ENCODE peak calls at places on chromosomes 7 and 10, in eight cellular contexts. One of them, this sample, is unnamed.

GRCh38 chr10:49131507-49132385 is 2.1 kb downstream of the FAM170B start:
- DNase-seq in CD8-positive, alpha-beta T cell: no peak
- DNase-seq in mucosa of descending colon: no peak
- DNase-seq in lower leg skin: peak
- DNase-seq in heart left ventricle: peak
- DNase-seq in CD4-positive, alpha-beta T cell: no peak
- DNase-seq in pancreas: no peak
- DNase-seq in AG09309: no peak
- DNase-seq in this sample: no peak

GRCh38 chr7:139374246-139374645 is 14.6 kb downstream of the LUC7L2 start:
- DNase-seq in heart left ventricle: no peak
- DNase-seq in AG09309: no peak
- DNase-seq in CD4-positive, alpha-beta T cell: no peak
- DNase-seq in CD8-positive, alpha-beta T cell: no peak
- DNase-seq in pancreas: no peak
- DNase-seq in mucosa of descending colon: no peak
- DNase-seq in lower leg skin: no peak
- DNase-seq in this sample: no peak

GRCh38 chr10:46077141-46077554 is 31.1 kb upstream of the MSMB start:
- DNase-seq in heart left ventricle: no peak
- DNase-seq in CD4-positive, alpha-beta T cell: no peak
- DNase-seq in AG09309: peak
- DNase-seq in pancreas: no peak
- DNase-seq in CD8-positive, alpha-beta T cell: no peak
- DNase-seq in mucosa of descending colon: no peak
- DNase-seq in lower leg skin: no peak
- DNase-seq in this sample: no peak

GRCh38 chr10:71771821-71772617 is 1.3 kb downstream of the VSIR start:
- DNase-seq in heart left ventricle: peak
- DNase-seq in lower leg skin: peak
- DNase-seq in mucosa of descending colon: peak
- DNase-seq in CD8-positive, alpha-beta T cell: no peak
- DNase-seq in CD4-positive, alpha-beta T cell: no peak
- DNase-seq in pancreas: no peak
- DNase-seq in AG09309: peak
- DNase-seq in this sample: no peak

GRCh38 chr10:26269754-26270153 is 53.2 kb downstream of the GAD2 start:
- DNase-seq in lower leg skin: no peak
- DNase-seq in CD4-positive, alpha-beta T cell: no peak
- DNase-seq in heart left ventricle: no peak
- DNase-seq in mucosa of descending colon: no peak
- DNase-seq in AG09309: peak
- DNase-seq in CD8-positive, alpha-beta T cell: no peak
- DNase-seq in pancreas: no peak
- DNase-seq in this sample: no peak

GRCh38 chr7:139916717-139917395 is 87.8 kb downstream of the TBXAS1 start:
- DNase-seq in AG09309: no peak
- DNase-seq in pancreas: no peak
- DNase-seq in heart left ventricle: no peak
- DNase-seq in CD8-positive, alpha-beta T cell: no peak
- DNase-seq in CD4-positive, alpha-beta T cell: no peak
- DNase-seq in mucosa of descending colon: no peak
- DNase-seq in lower leg skin: no peak
- DNase-seq in this sample: no peak

GRCh38 chr7:11394438-11394837 is 420.8 kb downstream of the PHF14 start:
- DNase-seq in AG09309: no peak
- DNase-seq in CD4-positive, alpha-beta T cell: no peak
- DNase-seq in CD8-positive, alpha-beta T cell: no peak
- DNase-seq in heart left ventricle: no peak
- DNase-seq in mucosa of descending colon: no peak
- DNase-seq in pancreas: no peak
- DNase-seq in lower leg skin: no peak
- DNase-seq in this sample: no peak

GRCh38 chr10:103645141-103646054 is 151.9 kb downstream of the NEURL1 start:
- DNase-seq in pancreas: no peak
- DNase-seq in AG09309: peak
- DNase-seq in CD8-positive, alpha-beta T cell: no peak
- DNase-seq in CD4-positive, alpha-beta T cell: no peak
- DNase-seq in mucosa of descending colon: peak
- DNase-seq in lower leg skin: no peak
- DNase-seq in heart left ventricle: peak
- DNase-seq in this sample: peak

GRCh38 chr10:71083457-71083975 is 128.9 kb upstream of the UNC5B start:
- DNase-seq in lower leg skin: peak
- DNase-seq in pancreas: no peak
- DNase-seq in CD4-positive, alpha-beta T cell: no peak
- DNase-seq in AG09309: no peak
- DNase-seq in mucosa of descending colon: no peak
- DNase-seq in heart left ventricle: no peak
- DNase-seq in CD8-positive, alpha-beta T cell: no peak
- DNase-seq in this sample: no peak

GRCh38 chr10:132146941-132147915 is 39.5 kb upstream of the DPYSL4 start:
- DNase-seq in CD8-positive, alpha-beta T cell: no peak
- DNase-seq in mucosa of descending colon: peak
- DNase-seq in lower leg skin: no peak
- DNase-seq in heart left ventricle: peak
- DNase-seq in CD4-positive, alpha-beta T cell: no peak
- DNase-seq in pancreas: no peak
- DNase-seq in AG09309: no peak
- DNase-seq in this sample: no peak

GRCh38 chr10:72511414-72511813 is 114.5 kb downstream of the MICU1 start:
- DNase-seq in CD4-positive, alpha-beta T cell: no peak
- DNase-seq in lower leg skin: no peak
- DNase-seq in CD8-positive, alpha-beta T cell: no peak
- DNase-seq in pancreas: no peak
- DNase-seq in AG09309: no peak
- DNase-seq in mucosa of descending colon: no peak
- DNase-seq in heart left ventricle: no peak
- DNase-seq in this sample: no peak

GRCh38 chr10:45652511-45652910 is 20.1 kb downstream of the ZFAND4 start:
- DNase-seq in mucosa of descending colon: no peak
- DNase-seq in heart left ventricle: no peak
- DNase-seq in pancreas: no peak
- DNase-seq in AG09309: no peak
- DNase-seq in CD4-positive, alpha-beta T cell: no peak
- DNase-seq in lower leg skin: no peak
- DNase-seq in CD8-positive, alpha-beta T cell: no peak
- DNase-seq in this sample: no peak

GRCh38 chr10:84117683-84118394 is 21.5 kb upstream of the GHITM start:
- DNase-seq in lower leg skin: no peak
- DNase-seq in mucosa of descending colon: no peak
- DNase-seq in CD8-positive, alpha-beta T cell: no peak
- DNase-seq in AG09309: no peak
- DNase-seq in pancreas: no peak
- DNase-seq in heart left ventricle: no peak
- DNase-seq in CD4-positive, alpha-beta T cell: no peak
- DNase-seq in this sample: no peak

GRCh38 chr10:110504111-110504735 is 6.5 kb downstream of the DUSP5 start:
- DNase-seq in mucosa of descending colon: no peak
- DNase-seq in heart left ventricle: no peak
- DNase-seq in pancreas: no peak
- DNase-seq in lower leg skin: no peak
- DNase-seq in CD4-positive, alpha-beta T cell: peak
- DNase-seq in AG09309: no peak
- DNase-seq in CD8-positive, alpha-beta T cell: peak
- DNase-seq in this sample: peak

GRCh38 chr10:52653510-52653909 is 119.1 kb downstream of the MBL2 start:
- DNase-seq in AG09309: no peak
- DNase-seq in pancreas: no peak
- DNase-seq in CD8-positive, alpha-beta T cell: no peak
- DNase-seq in CD4-positive, alpha-beta T cell: no peak
- DNase-seq in heart left ventricle: peak
- DNase-seq in mucosa of descending colon: no peak
- DNase-seq in lower leg skin: no peak
- DNase-seq in this sample: no peak

GRCh38 chr10:59623100-59623822 is 86.4 kb downstream of the SLC16A9 start:
- DNase-seq in CD4-positive, alpha-beta T cell: no peak
- DNase-seq in heart left ventricle: no peak
- DNase-seq in lower leg skin: no peak
- DNase-seq in mucosa of descending colon: no peak
- DNase-seq in CD8-positive, alpha-beta T cell: no peak
- DNase-seq in AG09309: no peak
- DNase-seq in pancreas: no peak
- DNase-seq in this sample: no peak

GRCh38 chr7:55641273-55641691 is 69.0 kb upstream of the VOPP1 start:
- DNase-seq in CD4-positive, alpha-beta T cell: peak
- DNase-seq in heart left ventricle: no peak
- DNase-seq in AG09309: peak
- DNase-seq in CD8-positive, alpha-beta T cell: peak
- DNase-seq in pancreas: no peak
- DNase-seq in lower leg skin: no peak
- DNase-seq in mucosa of descending colon: no peak
- DNase-seq in this sample: peak

GRCh38 chr7:152354061-152354460 is 81.7 kb downstream of the KMT2C start:
- DNase-seq in pancreas: no peak
- DNase-seq in heart left ventricle: no peak
- DNase-seq in CD8-positive, alpha-beta T cell: no peak
- DNase-seq in mucosa of descending colon: no peak
- DNase-seq in AG09309: no peak
- DNase-seq in lower leg skin: no peak
- DNase-seq in CD4-positive, alpha-beta T cell: no peak
- DNase-seq in this sample: no peak

GRCh38 chr10:75978213-75978612 is 546.8 kb downstream of the LRMDA start:
- DNase-seq in CD4-positive, alpha-beta T cell: no peak
- DNase-seq in pancreas: no peak
- DNase-seq in CD8-positive, alpha-beta T cell: no peak
- DNase-seq in AG09309: no peak
- DNase-seq in mucosa of descending colon: no peak
- DNase-seq in heart left ventricle: no peak
- DNase-seq in lower leg skin: no peak
- DNase-seq in this sample: no peak

GRCh38 chr7:22572292-22572691 is 72.3 kb upstream of the STEAP1B start:
- DNase-seq in mucosa of descending colon: no peak
- DNase-seq in lower leg skin: peak
- DNase-seq in CD4-positive, alpha-beta T cell: no peak
- DNase-seq in CD8-positive, alpha-beta T cell: no peak
- DNase-seq in pancreas: no peak
- DNase-seq in AG09309: peak
- DNase-seq in heart left ventricle: no peak
- DNase-seq in this sample: peak

GRCh38 chr10:61452655-61453641 is at the start of gene TMEM26:
- DNase-seq in heart left ventricle: peak
- DNase-seq in pancreas: no peak
- DNase-seq in AG09309: no peak
- DNase-seq in mucosa of descending colon: peak
- DNase-seq in CD8-positive, alpha-beta T cell: no peak
- DNase-seq in lower leg skin: peak
- DNase-seq in CD4-positive, alpha-beta T cell: no peak
- DNase-seq in this sample: no peak

GRCh38 chr7:110522061-110522750 is 568.7 kb upstream of the LRRN3 start:
- DNase-seq in CD4-positive, alpha-beta T cell: no peak
- DNase-seq in pancreas: no peak
- DNase-seq in heart left ventricle: no peak
- DNase-seq in CD8-positive, alpha-beta T cell: no peak
- DNase-seq in mucosa of descending colon: no peak
- DNase-seq in lower leg skin: no peak
- DNase-seq in AG09309: no peak
- DNase-seq in this sample: no peak

GRCh38 chr7:158975526-158976467 is 119.4 kb downstream of the DYNC2I1 start:
- DNase-seq in AG09309: no peak
- DNase-seq in lower leg skin: peak
- DNase-seq in CD4-positive, alpha-beta T cell: no peak
- DNase-seq in CD8-positive, alpha-beta T cell: peak
- DNase-seq in mucosa of descending colon: no peak
- DNase-seq in heart left ventricle: no peak
- DNase-seq in pancreas: no peak
- DNase-seq in this sample: no peak

GRCh38 chr10:28179490-28180099 is 123.3 kb downstream of the MPP7 start:
- DNase-seq in CD8-positive, alpha-beta T cell: no peak
- DNase-seq in pancreas: no peak
- DNase-seq in lower leg skin: no peak
- DNase-seq in AG09309: peak
- DNase-seq in CD4-positive, alpha-beta T cell: peak
- DNase-seq in mucosa of descending colon: no peak
- DNase-seq in heart left ventricle: no peak
- DNase-seq in this sample: peak

GRCh38 chr10:121624778-121625330 is 26.6 kb upstream of the FGFR2 start:
- DNase-seq in CD4-positive, alpha-beta T cell: no peak
- DNase-seq in pancreas: no peak
- DNase-seq in lower leg skin: no peak
- DNase-seq in CD8-positive, alpha-beta T cell: no peak
- DNase-seq in heart left ventricle: no peak
- DNase-seq in mucosa of descending colon: no peak
- DNase-seq in AG09309: no peak
- DNase-seq in this sample: no peak

GRCh38 chr10:7406712-7407333 is 4.0 kb downstream of the SFMBT2 start:
- DNase-seq in mucosa of descending colon: no peak
- DNase-seq in CD4-positive, alpha-beta T cell: no peak
- DNase-seq in CD8-positive, alpha-beta T cell: no peak
- DNase-seq in AG09309: no peak
- DNase-seq in lower leg skin: no peak
- DNase-seq in pancreas: no peak
- DNase-seq in heart left ventricle: peak
- DNase-seq in this sample: no peak

GRCh38 chr7:43260980-43261878 is 148.8 kb downstream of the HECW1 start:
- DNase-seq in AG09309: peak
- DNase-seq in pancreas: peak
- DNase-seq in mucosa of descending colon: no peak
- DNase-seq in CD4-positive, alpha-beta T cell: peak
- DNase-seq in heart left ventricle: peak
- DNase-seq in lower leg skin: peak
- DNase-seq in CD8-positive, alpha-beta T cell: peak
- DNase-seq in this sample: peak

GRCh38 chr7:90894122-90894521 is 298.0 kb downstream of the CDK14 start:
- DNase-seq in heart left ventricle: no peak
- DNase-seq in AG09309: no peak
- DNase-seq in mucosa of descending colon: no peak
- DNase-seq in CD4-positive, alpha-beta T cell: no peak
- DNase-seq in lower leg skin: no peak
- DNase-seq in CD8-positive, alpha-beta T cell: no peak
- DNase-seq in pancreas: no peak
- DNase-seq in this sample: no peak
- TF ChIP-seq CTCF in heart left ventricle: no peak
- TF ChIP-seq CTCF in AG09309: no peak
- TF ChIP-seq CTCF in mucosa of descending colon: no peak
- TF ChIP-seq CTCF in CD4-positive, alpha-beta T cell: no peak
- TF ChIP-seq CTCF in lower leg skin: no peak
- TF ChIP-seq CTCF in CD8-positive, alpha-beta T cell: no peak
- TF ChIP-seq CTCF in pancreas: no peak
- TF ChIP-seq CTCF in this sample: no peak

GRCh38 chr7:45074738-45075644 is 13.8 kb downstream of the NACAD start:
- DNase-seq in AG09309: no peak
- DNase-seq in pancreas: no peak
- DNase-seq in lower leg skin: peak
- DNase-seq in CD4-positive, alpha-beta T cell: no peak
- DNase-seq in CD8-positive, alpha-beta T cell: no peak
- DNase-seq in mucosa of descending colon: no peak
- DNase-seq in heart left ventricle: no peak
- DNase-seq in this sample: no peak
- TF ChIP-seq CTCF in AG09309: no peak
- TF ChIP-seq CTCF in pancreas: no peak
- TF ChIP-seq CTCF in lower leg skin: no peak
- TF ChIP-seq CTCF in CD4-positive, alpha-beta T cell: no peak
- TF ChIP-seq CTCF in CD8-positive, alpha-beta T cell: no peak
- TF ChIP-seq CTCF in mucosa of descending colon: no peak
- TF ChIP-seq CTCF in heart left ventricle: no peak
- TF ChIP-seq CTCF in this sample: no peak

GRCh38 chr10:34814228-34815173 is 595 bp downstream of the PARD3 start:
- DNase-seq in pancreas: peak
- DNase-seq in CD4-positive, alpha-beta T cell: no peak
- DNase-seq in heart left ventricle: peak
- DNase-seq in mucosa of descending colon: peak
- DNase-seq in CD8-positive, alpha-beta T cell: no peak
- DNase-seq in AG09309: no peak
- DNase-seq in lower leg skin: peak
- DNase-seq in this sample: no peak
- TF ChIP-seq CTCF in pancreas: no peak
- TF ChIP-seq CTCF in CD4-positive, alpha-beta T cell: no peak
- TF ChIP-seq CTCF in heart left ventricle: no peak
- TF ChIP-seq CTCF in mucosa of descending colon: no peak
- TF ChIP-seq CTCF in CD8-positive, alpha-beta T cell: no peak
- TF ChIP-seq CTCF in AG09309: no peak
- TF ChIP-seq CTCF in lower leg skin: no peak
- TF ChIP-seq CTCF in this sample: no peak

GRCh38 chr10:16643502-16643901 is 121.8 kb upstream of the C1QL3 start:
- DNase-seq in CD4-positive, alpha-beta T cell: no peak
- DNase-seq in pancreas: no peak
- DNase-seq in AG09309: no peak
- DNase-seq in heart left ventricle: no peak
- DNase-seq in mucosa of descending colon: no peak
- DNase-seq in lower leg skin: no peak
- DNase-seq in CD8-positive, alpha-beta T cell: no peak
- DNase-seq in this sample: no peak
- TF ChIP-seq CTCF in CD4-positive, alpha-beta T cell: no peak
- TF ChIP-seq CTCF in pancreas: no peak
- TF ChIP-seq CTCF in AG09309: no peak
- TF ChIP-seq CTCF in heart left ventricle: no peak
- TF ChIP-seq CTCF in mucosa of descending colon: no peak
- TF ChIP-seq CTCF in lower leg skin: no peak
- TF ChIP-seq CTCF in CD8-positive, alpha-beta T cell: no peak
- TF ChIP-seq CTCF in this sample: no peak

This sample was measured in AG09319.